ENCODE peak calls at places on chromosomes 1 and 21, in eight cellular contexts. One of them, this sample, is unnamed.

GRCh38 chr1:6170742-6171201 is 9.3 kb downstream of the CHD5 start:
- DNase-seq in epithelial cell of esophagus: no peak
- DNase-seq in left ventricle myocardium inferior: no peak
- DNase-seq in heart left ventricle: no peak
- DNase-seq in nephron progenitor cell: no peak
- DNase-seq in GM20000: no peak
- DNase-seq in fibroblast of pulmonary artery: no peak
- DNase-seq in cardiac fibroblast: no peak
- DNase-seq in this sample: no peak

GRCh38 chr1:220321758-220322157 is 49.5 kb upstream of the RAB3GAP2 start:
- DNase-seq in epithelial cell of esophagus: no peak
- DNase-seq in cardiac fibroblast: no peak
- DNase-seq in fibroblast of pulmonary artery: no peak
- DNase-seq in left ventricle myocardium inferior: no peak
- DNase-seq in nephron progenitor cell: no peak
- DNase-seq in GM20000: no peak
- DNase-seq in heart left ventricle: no peak
- DNase-seq in this sample: no peak

GRCh38 chr1:109977657-109978378 is 6.7 kb upstream of the AHCYL1 start:
- DNase-seq in nephron progenitor cell: no peak
- DNase-seq in heart left ventricle: peak
- DNase-seq in left ventricle myocardium inferior: peak
- DNase-seq in fibroblast of pulmonary artery: peak
- DNase-seq in GM20000: no peak
- DNase-seq in cardiac fibroblast: peak
- DNase-seq in epithelial cell of esophagus: no peak
- DNase-seq in this sample: no peak

GRCh38 chr1:180020017-180020416 is 65.4 kb downstream of the CEP350 start:
- DNase-seq in heart left ventricle: no peak
- DNase-seq in fibroblast of pulmonary artery: no peak
- DNase-seq in epithelial cell of esophagus: no peak
- DNase-seq in GM20000: no peak
- DNase-seq in left ventricle myocardium inferior: no peak
- DNase-seq in cardiac fibroblast: no peak
- DNase-seq in nephron progenitor cell: no peak
- DNase-seq in this sample: no peak

GRCh38 chr21:16279658-16280581 is 550.1 kb downstream of the USP25 start:
- DNase-seq in GM20000: no peak
- DNase-seq in epithelial cell of esophagus: peak
- DNase-seq in heart left ventricle: peak
- DNase-seq in fibroblast of pulmonary artery: peak
- DNase-seq in left ventricle myocardium inferior: peak
- DNase-seq in cardiac fibroblast: peak
- DNase-seq in nephron progenitor cell: peak
- DNase-seq in this sample: peak

GRCh38 chr1:236851871-236852270 is 56.8 kb downstream of the MTR start:
- DNase-seq in left ventricle myocardium inferior: no peak
- DNase-seq in nephron progenitor cell: no peak
- DNase-seq in epithelial cell of esophagus: peak
- DNase-seq in GM20000: no peak
- DNase-seq in cardiac fibroblast: no peak
- DNase-seq in fibroblast of pulmonary artery: no peak
- DNase-seq in heart left ventricle: no peak
- DNase-seq in this sample: no peak

GRCh38 chr1:39877980-39878956 is 5.0 kb downstream of the TRIT1 start:
- DNase-seq in epithelial cell of esophagus: no peak
- DNase-seq in cardiac fibroblast: no peak
- DNase-seq in GM20000: peak
- DNase-seq in heart left ventricle: no peak
- DNase-seq in nephron progenitor cell: no peak
- DNase-seq in left ventricle myocardium inferior: no peak
- DNase-seq in fibroblast of pulmonary artery: no peak
- DNase-seq in this sample: no peak

GRCh38 chr1:211606327-211606913 is 27.5 kb upstream of the SLC30A1 start:
- DNase-seq in cardiac fibroblast: no peak
- DNase-seq in epithelial cell of esophagus: no peak
- DNase-seq in heart left ventricle: no peak
- DNase-seq in GM20000: peak
- DNase-seq in fibroblast of pulmonary artery: no peak
- DNase-seq in nephron progenitor cell: no peak
- DNase-seq in left ventricle myocardium inferior: no peak
- DNase-seq in this sample: no peak

GRCh38 chr1:155202198-155202597 is 5.5 kb downstream of the THBS3 start:
- DNase-seq in epithelial cell of esophagus: no peak
- DNase-seq in heart left ventricle: no peak
- DNase-seq in left ventricle myocardium inferior: no peak
- DNase-seq in fibroblast of pulmonary artery: no peak
- DNase-seq in cardiac fibroblast: no peak
- DNase-seq in nephron progenitor cell: no peak
- DNase-seq in GM20000: no peak
- DNase-seq in this sample: no peak

GRCh38 chr1:109620396-109620817 is 770 bp downstream of the AMPD2 start:
- DNase-seq in nephron progenitor cell: peak
- DNase-seq in fibroblast of pulmonary artery: peak
- DNase-seq in left ventricle myocardium inferior: no peak
- DNase-seq in heart left ventricle: no peak
- DNase-seq in epithelial cell of esophagus: peak
- DNase-seq in cardiac fibroblast: peak
- DNase-seq in GM20000: no peak
- DNase-seq in this sample: peak

GRCh38 chr21:43917515-43918384 is 52.7 kb downstream of the AGPAT3 start:
- DNase-seq in epithelial cell of esophagus: peak
- DNase-seq in heart left ventricle: no peak
- DNase-seq in nephron progenitor cell: no peak
- DNase-seq in GM20000: peak
- DNase-seq in cardiac fibroblast: no peak
- DNase-seq in left ventricle myocardium inferior: no peak
- DNase-seq in fibroblast of pulmonary artery: no peak
- DNase-seq in this sample: no peak

GRCh38 chr1:94253456-94254042 is 16.2 kb upstream of the ARHGAP29 start:
- DNase-seq in heart left ventricle: no peak
- DNase-seq in nephron progenitor cell: no peak
- DNase-seq in epithelial cell of esophagus: no peak
- DNase-seq in cardiac fibroblast: no peak
- DNase-seq in left ventricle myocardium inferior: no peak
- DNase-seq in fibroblast of pulmonary artery: no peak
- DNase-seq in GM20000: no peak
- DNase-seq in this sample: no peak

GRCh38 chr1:215044151-215044550 is 38.4 kb upstream of the KCNK2 start:
- DNase-seq in heart left ventricle: no peak
- DNase-seq in nephron progenitor cell: no peak
- DNase-seq in left ventricle myocardium inferior: no peak
- DNase-seq in cardiac fibroblast: no peak
- DNase-seq in GM20000: no peak
- DNase-seq in epithelial cell of esophagus: no peak
- DNase-seq in fibroblast of pulmonary artery: no peak
- DNase-seq in this sample: no peak

GRCh38 chr1:247681288-247681897 is 1.9 kb upstream of the OR13G1 start:
- DNase-seq in nephron progenitor cell: peak
- DNase-seq in heart left ventricle: no peak
- DNase-seq in fibroblast of pulmonary artery: peak
- DNase-seq in epithelial cell of esophagus: peak
- DNase-seq in left ventricle myocardium inferior: no peak
- DNase-seq in cardiac fibroblast: peak
- DNase-seq in GM20000: peak
- DNase-seq in this sample: peak

DNA sequence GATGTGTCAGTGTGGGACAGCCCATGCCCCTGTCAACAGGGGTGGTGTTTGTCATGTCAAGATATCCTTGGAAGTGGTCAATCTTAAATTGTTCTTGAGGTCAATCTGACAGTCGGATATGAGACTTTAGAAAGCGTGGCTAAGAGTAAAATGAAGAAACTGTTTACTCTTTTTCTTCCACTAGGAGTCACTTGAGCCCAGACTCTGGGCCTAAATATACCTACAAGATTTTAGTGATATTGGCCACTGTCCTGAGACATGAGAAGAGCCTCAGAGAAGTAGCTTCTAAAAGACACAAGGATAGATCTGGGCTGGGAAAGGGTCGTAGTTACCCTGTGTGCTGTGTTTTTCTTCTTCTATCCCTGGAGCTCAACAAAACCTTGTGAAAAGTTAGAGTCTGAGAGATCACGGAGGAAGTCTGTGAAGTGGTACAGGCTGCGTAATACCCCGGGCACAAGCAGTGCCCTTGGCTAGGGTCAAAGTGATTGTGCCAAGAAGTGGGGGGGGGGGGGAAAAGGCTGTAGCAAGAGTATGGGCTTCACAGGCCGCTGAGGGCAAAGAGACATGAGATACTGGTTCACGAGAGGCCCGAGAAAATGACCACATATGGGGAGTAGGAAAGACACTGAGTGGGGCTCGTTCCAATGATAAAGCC is 355.2 kb upstream of the GREM2 start:
- DNase-seq in GM20000: no peak
- DNase-seq in cardiac fibroblast: no peak
- DNase-seq in nephron progenitor cell: no peak
- DNase-seq in left ventricle myocardium inferior: no peak
- DNase-seq in epithelial cell of esophagus: no peak
- DNase-seq in fibroblast of pulmonary artery: no peak
- DNase-seq in heart left ventricle: no peak
- DNase-seq in this sample: peak
- TF ChIP-seq CTCF in GM20000: no peak
- TF ChIP-seq CTCF in cardiac fibroblast: peak
- TF ChIP-seq CTCF in nephron progenitor cell: peak
- TF ChIP-seq CTCF in left ventricle myocardium inferior: no peak
- TF ChIP-seq CTCF in epithelial cell of esophagus: no peak
- TF ChIP-seq CTCF in fibroblast of pulmonary artery: no peak
- TF ChIP-seq CTCF in heart left ventricle: no peak
- TF ChIP-seq CTCF in this sample: peak

GRCh38 chr1:209550519-209550918 is 33.0 kb upstream of the CAMK1G start:
- DNase-seq in nephron progenitor cell: no peak
- DNase-seq in fibroblast of pulmonary artery: no peak
- DNase-seq in GM20000: no peak
- DNase-seq in heart left ventricle: no peak
- DNase-seq in left ventricle myocardium inferior: no peak
- DNase-seq in cardiac fibroblast: no peak
- DNase-seq in epithelial cell of esophagus: peak
- DNase-seq in this sample: no peak

GRCh38 chr1:209552406-209553264 is 30.9 kb upstream of the CAMK1G start:
- DNase-seq in GM20000: no peak
- DNase-seq in nephron progenitor cell: no peak
- DNase-seq in cardiac fibroblast: no peak
- DNase-seq in heart left ventricle: no peak
- DNase-seq in fibroblast of pulmonary artery: no peak
- DNase-seq in left ventricle myocardium inferior: no peak
- DNase-seq in epithelial cell of esophagus: no peak
- DNase-seq in this sample: no peak

GRCh38 chr1:209546390-209547080 is 37.0 kb upstream of the CAMK1G start:
- DNase-seq in left ventricle myocardium inferior: no peak
- DNase-seq in cardiac fibroblast: no peak
- DNase-seq in fibroblast of pulmonary artery: no peak
- DNase-seq in epithelial cell of esophagus: peak
- DNase-seq in heart left ventricle: no peak
- DNase-seq in nephron progenitor cell: no peak
- DNase-seq in GM20000: no peak
- DNase-seq in this sample: no peak

GRCh38 chr1:209547626-209548025 is 35.9 kb upstream of the CAMK1G start:
- DNase-seq in fibroblast of pulmonary artery: no peak
- DNase-seq in heart left ventricle: no peak
- DNase-seq in nephron progenitor cell: no peak
- DNase-seq in cardiac fibroblast: no peak
- DNase-seq in epithelial cell of esophagus: no peak
- DNase-seq in GM20000: no peak
- DNase-seq in left ventricle myocardium inferior: no peak
- DNase-seq in this sample: no peak

DNA sequence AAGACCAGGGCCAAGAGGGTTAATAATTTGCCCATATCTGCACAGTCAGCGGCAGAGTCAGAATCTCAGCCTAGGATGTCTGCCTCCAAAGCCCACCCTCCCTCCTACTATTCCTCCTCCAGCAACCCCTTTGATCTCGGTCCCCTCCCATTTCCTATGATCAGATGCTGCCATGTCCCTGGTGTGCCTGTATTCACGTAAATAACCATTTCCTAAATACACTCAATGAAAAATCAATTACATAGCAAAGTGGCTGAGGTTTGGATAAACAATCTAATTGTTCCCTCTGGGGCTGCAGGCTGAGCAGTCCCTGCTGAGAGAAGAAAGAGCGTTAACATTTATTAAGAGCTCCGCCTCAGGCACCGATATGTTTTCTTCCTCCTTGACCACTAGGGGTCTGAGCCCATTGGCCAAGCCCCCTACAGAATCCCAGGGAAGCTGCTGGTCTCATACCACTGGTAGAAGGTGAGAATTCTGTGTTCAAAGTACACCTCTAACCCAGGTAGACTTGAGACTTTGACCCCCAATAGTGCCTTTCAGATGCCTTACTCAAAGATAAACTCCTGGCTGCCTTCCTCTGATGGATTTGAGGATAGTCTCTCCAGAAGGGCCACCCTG is 34.0 kb upstream of the CAMK1G start:
- DNase-seq in GM20000: no peak
- DNase-seq in nephron progenitor cell: peak
- DNase-seq in cardiac fibroblast: no peak
- DNase-seq in left ventricle myocardium inferior: no peak
- DNase-seq in epithelial cell of esophagus: no peak
- DNase-seq in heart left ventricle: no peak
- DNase-seq in fibroblast of pulmonary artery: no peak
- DNase-seq in this sample: no peak
- TF ChIP-seq CTCF in GM20000: no peak
- TF ChIP-seq CTCF in nephron progenitor cell: peak
- TF ChIP-seq CTCF in cardiac fibroblast: no peak
- TF ChIP-seq CTCF in left ventricle myocardium inferior: no peak
- TF ChIP-seq CTCF in epithelial cell of esophagus: no peak
- TF ChIP-seq CTCF in heart left ventricle: peak
- TF ChIP-seq CTCF in fibroblast of pulmonary artery: no peak
- TF ChIP-seq CTCF in this sample: peak

DNA sequence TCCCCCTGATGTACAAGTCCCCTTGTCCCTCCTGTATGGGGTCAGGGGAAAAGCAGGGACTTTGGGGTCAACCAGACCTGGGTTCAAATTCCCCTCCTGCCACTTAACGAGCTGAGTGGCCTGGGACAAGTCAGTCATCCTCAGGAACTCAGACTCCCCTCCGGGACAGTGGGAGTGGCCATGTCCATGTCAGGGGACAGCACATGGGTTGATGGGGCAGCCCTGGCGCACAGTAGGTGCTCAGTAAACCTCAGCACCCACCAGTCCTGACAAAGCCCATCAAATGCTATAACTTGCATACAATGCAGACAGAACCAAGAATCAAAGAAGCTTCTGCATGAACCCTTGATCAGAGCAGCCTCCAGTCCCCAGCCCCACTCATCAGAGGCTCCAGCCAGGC is 30.0 kb downstream of the MATN1 start:
- DNase-seq in cardiac fibroblast: no peak
- DNase-seq in heart left ventricle: no peak
- DNase-seq in epithelial cell of esophagus: no peak
- DNase-seq in nephron progenitor cell: no peak
- DNase-seq in left ventricle myocardium inferior: no peak
- DNase-seq in fibroblast of pulmonary artery: no peak
- DNase-seq in GM20000: no peak
- DNase-seq in this sample: no peak
- TF ChIP-seq CTCF in cardiac fibroblast: no peak
- TF ChIP-seq CTCF in heart left ventricle: no peak
- TF ChIP-seq CTCF in epithelial cell of esophagus: no peak
- TF ChIP-seq CTCF in nephron progenitor cell: no peak
- TF ChIP-seq CTCF in left ventricle myocardium inferior: no peak
- TF ChIP-seq CTCF in fibroblast of pulmonary artery: no peak
- TF ChIP-seq CTCF in GM20000: no peak
- TF ChIP-seq CTCF in this sample: no peak

DNA sequence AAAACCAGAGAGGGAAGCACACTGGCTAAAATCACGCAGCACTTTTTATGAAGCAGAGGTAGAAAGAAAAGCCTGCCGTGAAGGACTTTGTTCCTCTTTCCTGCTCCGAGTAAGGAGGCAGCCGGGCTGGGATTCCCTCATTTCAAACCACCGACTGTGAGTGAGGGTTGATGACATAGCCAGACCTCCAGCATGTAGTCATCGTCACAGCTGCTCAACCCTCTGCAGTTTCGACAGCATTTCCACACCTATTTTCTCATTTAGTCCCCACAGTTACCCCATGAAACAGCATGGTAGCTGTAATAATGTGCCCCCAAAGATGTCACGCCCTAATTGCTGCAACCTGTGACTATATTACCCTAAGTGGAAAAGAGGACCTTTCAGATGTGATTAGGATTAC is 35.3 kb downstream of the FCRL5 start:
- DNase-seq in epithelial cell of esophagus: no peak
- DNase-seq in nephron progenitor cell: no peak
- DNase-seq in cardiac fibroblast: no peak
- DNase-seq in GM20000: no peak
- DNase-seq in fibroblast of pulmonary artery: no peak
- DNase-seq in left ventricle myocardium inferior: no peak
- DNase-seq in heart left ventricle: no peak
- DNase-seq in this sample: no peak
- TF ChIP-seq CTCF in epithelial cell of esophagus: no peak
- TF ChIP-seq CTCF in nephron progenitor cell: no peak
- TF ChIP-seq CTCF in cardiac fibroblast: no peak
- TF ChIP-seq CTCF in GM20000: no peak
- TF ChIP-seq CTCF in fibroblast of pulmonary artery: no peak
- TF ChIP-seq CTCF in left ventricle myocardium inferior: no peak
- TF ChIP-seq CTCF in heart left ventricle: no peak
- TF ChIP-seq CTCF in this sample: no peak